ENCODE peak calls at places on chromosomes 7 and 10, in five cellular contexts. One of them, this sample, is unnamed. For H3K4me1, the result is how much of the 10 kb centered on the place peaks cover.

GRCh38 chr7:33495207-33495606 is 365.8 kb downstream of the BBS9 start:
- DNase-seq in IMR-90: peak
- DNase-seq in PC-9: no peak
- DNase-seq in RWPE2: no peak
- DNase-seq in A549: no peak
- DNase-seq in this sample: no peak

GRCh38 chr10:30219977-30220751 is 128.9 kb downstream of the MTPAP start:
- DNase-seq in IMR-90: peak
- DNase-seq in PC-9: peak
- DNase-seq in RWPE2: no peak
- DNase-seq in A549: no peak
- DNase-seq in this sample: no peak

GRCh38 chr10:112956631-112957350 is 6.7 kb downstream of the TCF7L2 start:
- DNase-seq in IMR-90: no peak
- DNase-seq in PC-9: no peak
- DNase-seq in RWPE2: no peak
- DNase-seq in A549: no peak
- DNase-seq in this sample: peak

GRCh38 chr7:158587425-158588084 is at the start of gene PTPRN2:
- DNase-seq in IMR-90: peak
- DNase-seq in PC-9: no peak
- DNase-seq in RWPE2: no peak
- DNase-seq in A549: peak
- DNase-seq in this sample: peak

GRCh38 chr10:31819393-31819820 is 109.2 kb downstream of the ARHGAP12 start:
- DNase-seq in IMR-90: no peak
- DNase-seq in PC-9: no peak
- DNase-seq in RWPE2: no peak
- DNase-seq in A549: no peak
- DNase-seq in this sample: no peak

GRCh38 chr7:2124604-2125345 is 108.0 kb downstream of the MAD1L1 start:
- DNase-seq in IMR-90: no peak
- DNase-seq in PC-9: no peak
- DNase-seq in RWPE2: no peak
- DNase-seq in A549: no peak
- DNase-seq in this sample: no peak

GRCh38 chr7:3168869-3169268 is 125.2 kb upstream of the CARD11 start:
- DNase-seq in IMR-90: no peak
- DNase-seq in PC-9: no peak
- DNase-seq in RWPE2: no peak
- DNase-seq in A549: no peak
- DNase-seq in this sample: no peak

GRCh38 chr7:153518201-153518984 is 533.8 kb upstream of the DPP6 start:
- DNase-seq in IMR-90: no peak
- DNase-seq in PC-9: peak
- DNase-seq in RWPE2: no peak
- DNase-seq in A549: no peak
- DNase-seq in this sample: no peak

DNA sequence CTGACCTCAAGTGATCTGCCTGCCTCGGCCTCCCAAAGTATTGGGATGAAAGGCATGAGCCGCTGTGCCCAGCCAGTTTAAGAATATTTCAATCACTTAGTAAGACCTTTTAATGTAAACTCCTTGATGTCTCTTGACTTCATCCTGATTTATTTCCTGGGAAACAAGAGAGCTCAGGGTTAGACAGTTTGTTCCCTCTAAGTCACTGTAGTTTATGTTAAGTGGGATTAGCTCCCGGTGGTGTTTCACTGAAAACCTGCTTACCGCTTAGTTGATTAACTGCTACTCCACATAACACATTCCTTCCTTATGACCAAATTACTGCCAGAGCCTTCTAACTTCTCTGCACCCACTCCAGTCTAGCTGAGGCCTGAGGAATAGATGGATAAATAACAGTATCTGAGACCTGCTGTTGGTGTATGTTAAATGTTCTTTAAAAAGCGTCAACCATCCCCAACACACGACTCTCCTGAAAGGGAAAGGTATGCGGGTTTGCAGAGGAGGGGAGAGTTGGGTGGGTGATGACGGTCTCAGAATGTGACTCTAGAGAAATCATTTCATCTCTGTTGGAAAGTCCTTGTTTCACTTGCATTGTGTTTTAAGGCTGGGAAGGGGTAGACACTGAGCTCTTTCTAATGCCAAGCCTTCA is 48.7 kb downstream of the CREB3L2 start:
- DNase-seq in IMR-90: peak
- DNase-seq in PC-9: peak
- DNase-seq in RWPE2: no peak
- DNase-seq in A549: no peak
- DNase-seq in this sample: no peak
- H3K4me3 ChIP-seq in IMR-90: no peak
- H3K4me3 ChIP-seq in PC-9: peak
- H3K4me3 ChIP-seq in RWPE2: no peak
- H3K4me3 ChIP-seq in A549: peak
- H3K4me3 ChIP-seq in this sample: no peak

DNA sequence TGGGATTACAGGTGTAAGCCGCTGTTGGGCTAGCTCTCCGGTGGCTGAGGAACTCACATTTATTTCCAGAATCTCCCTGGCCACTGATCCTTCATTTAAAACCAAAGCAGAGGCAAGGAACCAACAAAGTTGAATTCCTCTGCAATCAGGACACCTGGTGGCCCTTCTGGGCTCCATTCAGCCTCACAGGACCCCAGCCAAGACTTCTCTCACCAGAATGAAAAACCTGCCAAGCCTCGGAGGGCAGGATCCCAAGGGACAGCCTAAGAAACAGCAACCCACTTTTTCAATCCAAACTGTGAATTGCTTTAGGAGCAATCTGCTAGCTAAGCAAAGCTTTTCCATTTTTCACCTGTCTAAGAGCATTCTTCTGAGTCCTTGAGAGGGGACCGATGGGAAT is 34.6 kb downstream of the OAT start:
- DNase-seq in IMR-90: no peak
- DNase-seq in PC-9: no peak
- DNase-seq in RWPE2: no peak
- DNase-seq in A549: no peak
- DNase-seq in this sample: no peak
- H3K4me1 ChIP-seq in IMR-90: under half
- H3K4me1 ChIP-seq in PC-9: under half
- H3K4me1 ChIP-seq in RWPE2: under half
- H3K4me1 ChIP-seq in A549: under half
- H3K4me1 ChIP-seq in this sample: under half

GRCh38 chr7:151379534-151380198 is 30.2 kb downstream of the WDR86 start:
- DNase-seq in IMR-90: no peak
- DNase-seq in PC-9: no peak
- DNase-seq in RWPE2: no peak
- DNase-seq in A549: no peak
- DNase-seq in this sample: no peak

GRCh38 chr7:151381083-151381332 is 28.8 kb downstream of the WDR86 start:
- DNase-seq in IMR-90: no peak
- DNase-seq in PC-9: no peak
- DNase-seq in RWPE2: no peak
- DNase-seq in A549: no peak
- DNase-seq in this sample: no peak

GRCh38 chr7:151379193-151379520 is 30.7 kb downstream of the WDR86 start:
- DNase-seq in IMR-90: no peak
- DNase-seq in PC-9: no peak
- DNase-seq in RWPE2: no peak
- DNase-seq in A549: no peak
- DNase-seq in this sample: no peak

GRCh38 chr7:151381333-151382078 is 28.3 kb downstream of the WDR86 start:
- DNase-seq in IMR-90: no peak
- DNase-seq in PC-9: no peak
- DNase-seq in RWPE2: no peak
- DNase-seq in A549: no peak
- DNase-seq in this sample: no peak

GRCh38 chr7:151380199-151381082 is 29.4 kb downstream of the WDR86 start:
- DNase-seq in IMR-90: no peak
- DNase-seq in PC-9: no peak
- DNase-seq in RWPE2: no peak
- DNase-seq in A549: no peak
- DNase-seq in this sample: no peak
- H3K4me3 ChIP-seq in IMR-90: no peak
- H3K4me3 ChIP-seq in PC-9: no peak
- H3K4me3 ChIP-seq in RWPE2: no peak
- H3K4me3 ChIP-seq in A549: no peak
- H3K4me3 ChIP-seq in this sample: no peak

GRCh38 chr7:116354546-116355422 is 144.4 kb downstream of the TES start:
- DNase-seq in IMR-90: peak
- DNase-seq in PC-9: peak
- DNase-seq in RWPE2: peak
- DNase-seq in A549: peak
- DNase-seq in this sample: peak

GRCh38 chr7:116356333-116356965 is 143.1 kb upstream of the CAV2 start:
- DNase-seq in IMR-90: no peak
- DNase-seq in PC-9: no peak
- DNase-seq in RWPE2: no peak
- DNase-seq in A549: no peak
- DNase-seq in this sample: peak

GRCh38 chr7:116357776-116358670 is 141.5 kb upstream of the CAV2 start:
- DNase-seq in IMR-90: peak
- DNase-seq in PC-9: no peak
- DNase-seq in RWPE2: no peak
- DNase-seq in A549: no peak
- DNase-seq in this sample: no peak

GRCh38 chr7:116355423-116355765 is 144.1 kb upstream of the CAV2 start:
- DNase-seq in IMR-90: no peak
- DNase-seq in PC-9: no peak
- DNase-seq in RWPE2: no peak
- DNase-seq in A549: no peak
- DNase-seq in this sample: no peak

GRCh38 chr7:116356979-116357378 is 142.6 kb upstream of the CAV2 start:
- DNase-seq in IMR-90: peak
- DNase-seq in PC-9: no peak
- DNase-seq in RWPE2: no peak
- DNase-seq in A549: no peak
- DNase-seq in this sample: peak
- H3K4me1 ChIP-seq in IMR-90: under half
- H3K4me1 ChIP-seq in PC-9: half or more
- H3K4me1 ChIP-seq in RWPE2: half or more
- H3K4me1 ChIP-seq in A549: half or more
- H3K4me1 ChIP-seq in this sample: under half

DNA sequence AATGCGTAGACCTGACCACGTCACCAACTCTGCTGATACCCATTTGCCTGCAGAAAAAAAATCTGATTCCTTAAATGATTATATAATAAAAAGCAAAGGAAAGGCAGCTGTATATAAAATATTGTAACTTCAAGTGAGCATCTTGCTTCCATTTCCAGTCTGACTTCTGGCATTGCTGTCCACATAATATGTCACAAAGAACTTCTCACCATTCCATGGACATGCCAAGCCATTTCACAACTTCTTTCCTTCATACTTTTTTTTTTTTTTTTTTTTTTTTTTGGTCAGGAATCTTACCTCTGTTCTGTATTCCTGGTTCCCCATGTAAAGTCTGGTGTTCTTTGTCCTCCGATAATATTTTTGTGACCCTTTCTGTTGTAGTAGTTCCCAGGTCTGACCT is 165.5 kb downstream of the SND1 start:
- DNase-seq in IMR-90: no peak
- DNase-seq in PC-9: no peak
- DNase-seq in RWPE2: no peak
- DNase-seq in A549: no peak
- DNase-seq in this sample: no peak
- H3K4me3 ChIP-seq in IMR-90: no peak
- H3K4me3 ChIP-seq in PC-9: no peak
- H3K4me3 ChIP-seq in RWPE2: no peak
- H3K4me3 ChIP-seq in A549: no peak
- H3K4me3 ChIP-seq in this sample: no peak

GRCh38 chr7:134780166-134780853 is 876 bp downstream of the CALD1 start:
- DNase-seq in IMR-90: no peak
- DNase-seq in PC-9: peak
- DNase-seq in RWPE2: no peak
- DNase-seq in A549: no peak
- DNase-seq in this sample: no peak
- H3K4me1 ChIP-seq in IMR-90: under half
- H3K4me1 ChIP-seq in PC-9: under half
- H3K4me1 ChIP-seq in RWPE2: under half
- H3K4me1 ChIP-seq in A549: under half
- H3K4me1 ChIP-seq in this sample: under half

This sample was measured in small intestine.